ENCODE peak calls at places on chromosomes 11 and 22, in six cellular contexts. O is dorsolateral prefrontal cortex, X is adipocyte, L is GM06990, Q is pancreas, I is kidney. E is an unnamed sample.

GRCh38 chr22:16961477-16962186 is 46.4 kb downstream of the GAB4 start:
- DNase-seq in O (no peak), X (no peak), L (no peak), Q (no peak), I (peak; percentile 52), E (no peak)

GRCh38 chr11:78291754-78292108 is 103.0 kb downstream of the USP35 start:
- DNase-seq in O (no peak), X (no peak), L (no peak), Q (no peak), I (no peak), E (no peak)

GRCh38 chr11:18071098-18071705 is 25.1 kb upstream of the TPH1 start:
- DNase-seq in O (no peak), X (no peak), L (no peak), Q (no peak), I (no peak), E (no peak)

GRCh38 chr11:131353761-131354160 is 16.7 kb upstream of the NTM start:
- DNase-seq in O (no peak), X (no peak), L (no peak), Q (no peak), I (no peak), E (no peak)

GRCh38 chr11:19311306-19312030 is 70.7 kb upstream of the E2F8 start:
- DNase-seq in O (peak; percentile 60), X (peak; percentile 74), L (no peak), Q (peak; percentile 77), I (no peak), E (peak; percentile 75)

GRCh38 chr11:33564856-33565453 is 135.7 kb downstream of the C11orf91 start:
- DNase-seq in O (peak; percentile 37), X (no peak), L (no peak), Q (no peak), I (no peak), E (peak; percentile 43)

GRCh38 chr11:81700061-81700460 is 1033.6 kb downstream of the FAM181B start:
- DNase-seq in O (no peak), X (no peak), L (no peak), Q (no peak), I (no peak), E (no peak)

GRCh38 chr11:69213964-69214363 is 58.2 kb downstream of the SMIM38 start:
- DNase-seq in O (no peak), X (no peak), L (no peak), Q (no peak), I (no peak), E (no peak)

GRCh38 chr11:12224537-12224893 is 114.1 kb downstream of the MICAL2 start:
- DNase-seq in O (no peak), X (peak; percentile 58), L (peak; percentile 62), Q (no peak), I (peak; percentile 92), E (no peak)

GRCh38 chr11:64306876-64307622 is 1.7 kb downstream of the ESRRA start:
- DNase-seq in O (no peak), X (peak; percentile 31), L (no peak), Q (peak; percentile 69), I (peak; percentile 79), E (peak; percentile 73)

DNA sequence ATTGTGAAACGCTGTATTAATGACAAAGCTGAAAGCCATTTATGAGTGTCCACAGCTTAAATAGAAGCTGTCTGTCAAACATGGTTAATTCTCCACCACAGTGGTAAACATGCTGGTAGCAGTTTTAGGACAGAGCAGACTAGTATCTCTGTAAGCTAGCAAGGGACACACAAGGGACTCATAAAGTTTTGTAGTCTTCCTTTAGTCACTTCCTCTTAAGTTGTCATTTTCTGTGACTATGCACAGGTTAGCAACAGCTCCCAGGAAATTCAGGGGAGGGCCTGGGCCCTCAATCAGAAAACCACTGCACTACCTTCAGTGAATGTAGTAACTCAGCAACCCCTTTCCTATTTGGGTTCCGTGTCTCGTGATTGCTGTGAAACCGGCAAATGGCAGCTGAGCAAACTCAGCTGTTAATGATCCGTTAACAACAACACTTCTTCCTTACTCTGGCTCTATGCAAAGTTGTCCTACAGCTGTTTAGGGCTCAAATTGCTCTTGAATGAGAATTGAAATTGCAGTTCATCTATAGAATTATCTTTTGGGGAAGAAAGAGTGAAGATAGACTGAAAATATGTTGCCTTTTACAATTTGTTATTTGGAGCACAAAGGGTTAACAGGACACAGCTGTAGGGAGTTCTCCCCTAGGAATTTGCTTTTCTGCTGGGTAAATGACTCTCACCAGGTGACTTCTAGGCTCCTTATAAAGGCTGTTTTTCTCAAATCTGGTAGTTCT is at the start of gene MMP26:
- DNase-seq in O (no peak), X (no peak), L (no peak), Q (no peak), I (no peak), E (peak; percentile 25)
- H3K4me3 ChIP-seq in O (no peak within 1 kb of the TSS), X (no peak within 1 kb of the TSS), L (no peak within 1 kb of the TSS), Q (no peak within 1 kb of the TSS), I (no peak within 1 kb of the TSS), E (no peak within 1 kb of the TSS)

GRCh38 chr11:77081976-77082836 is 15.4 kb downstream of the CAPN5 start:
- DNase-seq in O (peak; percentile 4), X (no peak), L (no peak), Q (no peak), I (peak; percentile 43), E (peak; percentile 44)
- H3K4me3 ChIP-seq in O (no peak overlapping the region), X (no peak overlapping the region), L (no peak overlapping the region), Q (no peak overlapping the region), I (no peak overlapping the region), E (no peak overlapping the region)

DNA sequence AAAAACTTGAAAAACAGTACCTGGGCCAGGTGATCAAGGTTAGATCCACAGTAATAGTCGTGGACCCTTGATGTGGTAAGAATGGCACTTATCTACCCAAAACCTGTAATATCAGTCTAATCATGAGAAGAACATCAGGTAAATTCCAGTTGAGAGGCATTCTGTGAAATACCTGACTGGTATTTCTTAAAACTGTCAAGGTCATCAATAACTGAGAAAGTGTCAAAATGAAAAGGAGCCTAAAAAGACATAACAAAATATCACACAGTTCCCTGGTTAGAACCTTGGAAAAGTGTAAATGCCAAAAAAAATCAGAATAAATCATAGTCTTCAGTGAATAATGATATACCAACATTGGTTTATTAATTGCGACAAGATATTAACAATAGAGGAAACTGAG is 155.4 kb upstream of the CCDC90B start:
- DNase-seq in O (no peak), X (no peak), L (no peak), Q (no peak), I (no peak), E (no peak)
- H3K4me3 ChIP-seq in O (no peak overlapping the region), X (no peak overlapping the region), L (no peak overlapping the region), Q (no peak overlapping the region), I (no peak overlapping the region), E (no peak overlapping the region)

GRCh38 chr11:128457874-128458273 is 129.5 kb downstream of the ETS1 start:
- DNase-seq in O (no peak), X (peak; percentile 51), L (no peak), Q (no peak), I (no peak), E (no peak)

GRCh38 chr11:128455766-128456165 is 131.6 kb downstream of the ETS1 start:
- DNase-seq in O (no peak), X (no peak), L (no peak), Q (no peak), I (no peak), E (no peak)

GRCh38 chr11:128458316-128458715 is 129.0 kb downstream of the ETS1 start:
- DNase-seq in O (no peak), X (peak; percentile 77), L (no peak), Q (no peak), I (no peak), E (no peak)

GRCh38 chr11:128453444-128454336 is 133.7 kb downstream of the ETS1 start:
- DNase-seq in O (no peak), X (peak; percentile 78), L (no peak), Q (peak; percentile 48), I (peak; percentile 65), E (no peak)

DNA sequence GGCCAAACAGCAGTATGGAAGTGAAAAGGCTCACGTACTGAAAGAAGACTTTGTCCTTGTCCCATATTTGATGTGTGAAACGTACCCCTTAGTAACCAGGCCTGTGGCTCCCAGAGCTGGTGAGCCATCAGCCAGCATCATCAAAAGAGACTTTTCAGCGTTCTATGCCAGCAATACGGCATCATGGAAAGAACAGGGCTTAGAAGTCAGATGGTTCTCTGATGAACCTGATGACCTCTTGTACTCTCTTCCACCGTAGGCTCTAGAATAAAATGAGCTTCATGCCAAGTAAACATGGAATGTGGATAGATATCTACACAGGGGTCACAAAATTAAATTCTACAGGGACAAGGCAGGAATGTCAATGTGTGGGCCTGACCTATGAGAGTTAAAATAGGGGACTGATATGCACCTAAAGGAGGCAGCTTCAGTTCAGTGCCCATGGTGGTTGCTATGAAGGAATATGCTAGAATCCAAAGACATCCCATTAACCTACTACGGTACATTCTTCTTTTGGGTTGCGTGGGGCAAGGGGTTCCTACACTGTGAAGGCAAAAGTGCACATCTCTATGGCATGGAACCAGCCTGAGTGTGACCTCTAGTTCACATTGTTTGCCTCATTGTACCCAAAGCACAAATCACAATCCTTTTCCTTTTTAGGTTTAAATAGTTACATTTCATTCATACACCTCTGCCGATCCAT is 130.6 kb downstream of the ETS1 start:
- DNase-seq in O (no peak), X (no peak), L (no peak), Q (no peak), I (no peak), E (no peak)
- H3K4me3 ChIP-seq in O (no peak overlapping the region), X (no peak overlapping the region), L (no peak overlapping the region), Q (no peak overlapping the region), I (no peak overlapping the region), E (no peak overlapping the region)

DNA sequence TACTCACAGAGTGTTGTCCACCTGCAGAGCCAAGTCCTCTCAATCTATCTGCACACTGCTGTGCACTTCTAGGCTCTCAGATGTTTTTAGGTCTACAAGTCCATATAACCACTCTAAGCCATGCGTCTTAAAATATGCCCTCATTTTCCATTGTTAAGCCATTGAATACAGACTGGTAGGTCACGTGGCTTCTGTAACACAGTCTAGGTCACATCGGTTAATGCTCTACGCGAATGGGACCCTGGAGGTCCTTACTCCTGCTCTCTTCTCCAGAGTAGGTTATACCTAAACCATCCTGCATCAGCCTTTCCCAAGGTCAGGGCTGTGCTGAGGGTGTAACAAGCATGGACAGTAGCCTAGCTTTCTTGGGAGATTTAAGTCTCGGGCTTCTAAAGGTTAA is 819 bp downstream of the JAML start:
- DNase-seq in O (no peak), X (no peak), L (no peak), Q (no peak), I (no peak), E (no peak)
- H3K4me3 ChIP-seq in O (no peak overlapping the region), X (no peak overlapping the region), L (no peak overlapping the region), Q (no peak overlapping the region), I (no peak overlapping the region), E (no peak overlapping the region)

E was measured in H7.